ENCODE peak calls at places on chromosomes 1 and 21, in seven cellular contexts. One of them, this sample, is unnamed.

GRCh38 chr1:8947127-8947691 is 1.5 kb downstream of the CA6 start:
- DNase-seq in K562: no peak
- DNase-seq in astrocyte: no peak
- DNase-seq in renal cortical epithelial cell: no peak
- DNase-seq in GM13976: no peak
- DNase-seq in RWPE1: no peak
- DNase-seq in T-helper 2 cell: no peak
- DNase-seq in this sample: no peak

GRCh38 chr1:186079084-186079684 is 295.9 kb downstream of the TPR start:
- DNase-seq in K562: no peak
- DNase-seq in astrocyte: no peak
- DNase-seq in renal cortical epithelial cell: no peak
- DNase-seq in GM13976: no peak
- DNase-seq in RWPE1: no peak
- DNase-seq in T-helper 2 cell: no peak
- DNase-seq in this sample: no peak

GRCh38 chr1:202283991-202284390 is 57.7 kb downstream of the UBE2T start:
- DNase-seq in K562: no peak
- DNase-seq in astrocyte: peak; percentile 82
- DNase-seq in renal cortical epithelial cell: peak; percentile 86
- DNase-seq in GM13976: no peak
- DNase-seq in RWPE1: peak; percentile 99
- DNase-seq in T-helper 2 cell: no peak
- DNase-seq in this sample: no peak

GRCh38 chr1:189939967-189940366 is 537.7 kb downstream of the BRINP3 start:
- DNase-seq in K562: no peak
- DNase-seq in astrocyte: peak; percentile 72
- DNase-seq in renal cortical epithelial cell: peak; percentile 34
- DNase-seq in GM13976: no peak
- DNase-seq in RWPE1: no peak
- DNase-seq in T-helper 2 cell: no peak
- DNase-seq in this sample: no peak

GRCh38 chr21:43345746-43346409 is 81.1 kb downstream of the SIK1 start:
- DNase-seq in K562: peak; percentile 51
- DNase-seq in astrocyte: peak; percentile 59
- DNase-seq in renal cortical epithelial cell: peak; percentile 60
- DNase-seq in GM13976: no peak
- DNase-seq in RWPE1: peak; percentile 51
- DNase-seq in T-helper 2 cell: no peak
- DNase-seq in this sample: no peak

GRCh38 chr1:97870574-97870973 is 50.3 kb downstream of the DPYD start:
- DNase-seq in K562: no peak
- DNase-seq in astrocyte: no peak
- DNase-seq in renal cortical epithelial cell: no peak
- DNase-seq in GM13976: no peak
- DNase-seq in RWPE1: no peak
- DNase-seq in T-helper 2 cell: no peak
- DNase-seq in this sample: no peak

GRCh38 chr1:117025568-117025967 is 24.0 kb downstream of the CD101 start:
- DNase-seq in K562: no peak
- DNase-seq in astrocyte: no peak
- DNase-seq in renal cortical epithelial cell: no peak
- DNase-seq in GM13976: no peak
- DNase-seq in RWPE1: no peak
- DNase-seq in T-helper 2 cell: no peak
- DNase-seq in this sample: no peak

GRCh38 chr1:100321098-100321493 is 31.2 kb upstream of the CDC14A start:
- DNase-seq in K562: no peak
- DNase-seq in astrocyte: no peak
- DNase-seq in renal cortical epithelial cell: peak; percentile 4
- DNase-seq in GM13976: no peak
- DNase-seq in RWPE1: no peak
- DNase-seq in T-helper 2 cell: no peak
- DNase-seq in this sample: no peak

GRCh38 chr1:201713093-201713810 is 115.7 kb upstream of the IPO9 start:
- DNase-seq in K562: no peak
- DNase-seq in astrocyte: peak; percentile 98
- DNase-seq in renal cortical epithelial cell: peak; percentile 98
- DNase-seq in GM13976: no peak
- DNase-seq in RWPE1: peak; percentile 92
- DNase-seq in T-helper 2 cell: no peak
- DNase-seq in this sample: peak; percentile 95

GRCh38 chr1:54456921-54457529 is 50.8 kb upstream of the SSBP3 start:
- DNase-seq in K562: no peak
- DNase-seq in astrocyte: no peak
- DNase-seq in renal cortical epithelial cell: no peak
- DNase-seq in GM13976: no peak
- DNase-seq in RWPE1: no peak
- DNase-seq in T-helper 2 cell: no peak
- DNase-seq in this sample: no peak

GRCh38 chr1:223068913-223069312 is 74.1 kb downstream of the TLR5 start:
- DNase-seq in K562: no peak
- DNase-seq in astrocyte: no peak
- DNase-seq in renal cortical epithelial cell: no peak
- DNase-seq in GM13976: no peak
- DNase-seq in RWPE1: no peak
- DNase-seq in T-helper 2 cell: no peak
- DNase-seq in this sample: peak; percentile 3

GRCh38 chr1:65772607-65773006 is 20.1 kb upstream of the PDE4B start:
- DNase-seq in K562: no peak
- DNase-seq in astrocyte: no peak
- DNase-seq in renal cortical epithelial cell: no peak
- DNase-seq in GM13976: no peak
- DNase-seq in RWPE1: no peak
- DNase-seq in T-helper 2 cell: no peak
- DNase-seq in this sample: no peak

GRCh38 chr1:154770897-154771594 is 99.0 kb downstream of the KCNN3 start:
- DNase-seq in K562: no peak
- DNase-seq in astrocyte: no peak
- DNase-seq in renal cortical epithelial cell: no peak
- DNase-seq in GM13976: no peak
- DNase-seq in RWPE1: no peak
- DNase-seq in T-helper 2 cell: no peak
- DNase-seq in this sample: no peak

GRCh38 chr1:83641828-83642443 is 357.0 kb downstream of the TTLL7 start:
- DNase-seq in K562: no peak
- DNase-seq in astrocyte: no peak
- DNase-seq in renal cortical epithelial cell: no peak
- DNase-seq in GM13976: no peak
- DNase-seq in RWPE1: no peak
- DNase-seq in T-helper 2 cell: no peak
- DNase-seq in this sample: no peak

GRCh38 chr1:79325126-79325525 is 318.6 kb upstream of the ADGRL4 start:
- DNase-seq in K562: no peak
- DNase-seq in astrocyte: no peak
- DNase-seq in renal cortical epithelial cell: no peak
- DNase-seq in GM13976: no peak
- DNase-seq in RWPE1: no peak
- DNase-seq in T-helper 2 cell: no peak
- DNase-seq in this sample: no peak

GRCh38 chr1:179831852-179832699 is 45.5 kb downstream of the TOR1AIP2 start:
- DNase-seq in K562: no peak
- DNase-seq in astrocyte: peak; percentile 62
- DNase-seq in renal cortical epithelial cell: peak; percentile 59
- DNase-seq in GM13976: no peak
- DNase-seq in RWPE1: no peak
- DNase-seq in T-helper 2 cell: no peak
- DNase-seq in this sample: peak; percentile 24

GRCh38 chr1:56098956-56099355 is 480.4 kb downstream of the PLPP3 start:
- DNase-seq in K562: no peak
- DNase-seq in astrocyte: peak; percentile 85
- DNase-seq in renal cortical epithelial cell: no peak
- DNase-seq in GM13976: no peak
- DNase-seq in RWPE1: no peak
- DNase-seq in T-helper 2 cell: no peak
- DNase-seq in this sample: no peak

GRCh38 chr1:15712158-15712557 is 23.9 kb upstream of the SLC25A34 start:
- DNase-seq in K562: no peak
- DNase-seq in astrocyte: no peak
- DNase-seq in renal cortical epithelial cell: no peak
- DNase-seq in GM13976: no peak
- DNase-seq in RWPE1: no peak
- DNase-seq in T-helper 2 cell: no peak
- DNase-seq in this sample: no peak

GRCh38 chr1:119660253-119661078 is 12.4 kb upstream of the ZNF697 start:
- DNase-seq in K562: no peak
- DNase-seq in astrocyte: no peak
- DNase-seq in renal cortical epithelial cell: no peak
- DNase-seq in GM13976: no peak
- DNase-seq in RWPE1: no peak
- DNase-seq in T-helper 2 cell: no peak
- DNase-seq in this sample: no peak

GRCh38 chr1:88983791-88984552 is 8.5 kb downstream of the KYAT3 start:
- DNase-seq in K562: peak; percentile 33
- DNase-seq in astrocyte: peak; percentile 35
- DNase-seq in renal cortical epithelial cell: peak; percentile 56
- DNase-seq in GM13976: peak; percentile 36
- DNase-seq in RWPE1: peak; percentile 51
- DNase-seq in T-helper 2 cell: peak; percentile 55
- DNase-seq in this sample: no peak

GRCh38 chr1:22687191-22687590 is 23.4 kb upstream of the EPHB2 start:
- DNase-seq in K562: no peak
- DNase-seq in astrocyte: no peak
- DNase-seq in renal cortical epithelial cell: peak; percentile 27
- DNase-seq in GM13976: no peak
- DNase-seq in RWPE1: no peak
- DNase-seq in T-helper 2 cell: no peak
- DNase-seq in this sample: no peak

GRCh38 chr1:218779341-218779831 is 394.3 kb upstream of the LYPLAL1 start:
- DNase-seq in K562: no peak
- DNase-seq in astrocyte: peak; percentile 54
- DNase-seq in renal cortical epithelial cell: peak; percentile 98
- DNase-seq in GM13976: no peak
- DNase-seq in RWPE1: peak; percentile 11
- DNase-seq in T-helper 2 cell: no peak
- DNase-seq in this sample: no peak